ENCODE peak calls at places on chromosomes 4 and X, in eight cellular contexts. One of them, this sample, is unnamed.

GRCh38 chr4:104491396-104491821 is 3.3 kb downstream of the CXXC4 start:
- DNase-seq in upper lobe of right lung: peak
- DNase-seq in heart right ventricle: peak
- DNase-seq in brain microvascular endothelial cell: no peak
- DNase-seq in mesendoderm: peak
- DNase-seq in gastrocnemius medialis: peak
- DNase-seq in cardiac muscle cell: peak
- DNase-seq in adrenal gland: no peak
- DNase-seq in this sample: peak

GRCh38 chr4:90198086-90198847 is 71.1 kb downstream of the CCSER1 start:
- DNase-seq in upper lobe of right lung: no peak
- DNase-seq in heart right ventricle: no peak
- DNase-seq in brain microvascular endothelial cell: no peak
- DNase-seq in mesendoderm: peak
- DNase-seq in gastrocnemius medialis: no peak
- DNase-seq in cardiac muscle cell: no peak
- DNase-seq in adrenal gland: no peak
- DNase-seq in this sample: no peak

GRCh38 chrX:64739792-64740378 is 236.4 kb downstream of the ZC4H2 start:
- DNase-seq in upper lobe of right lung: no peak
- DNase-seq in heart right ventricle: no peak
- DNase-seq in brain microvascular endothelial cell: no peak
- DNase-seq in mesendoderm: no peak
- DNase-seq in gastrocnemius medialis: no peak
- DNase-seq in cardiac muscle cell: no peak
- DNase-seq in adrenal gland: no peak
- DNase-seq in this sample: no peak

GRCh38 chr4:66554844-66555243 is 884.6 kb upstream of the EPHA5 start:
- DNase-seq in upper lobe of right lung: no peak
- DNase-seq in heart right ventricle: no peak
- DNase-seq in brain microvascular endothelial cell: no peak
- DNase-seq in mesendoderm: no peak
- DNase-seq in gastrocnemius medialis: no peak
- DNase-seq in cardiac muscle cell: no peak
- DNase-seq in adrenal gland: no peak
- DNase-seq in this sample: no peak

GRCh38 chr4:188682321-188682720 is 543.1 kb downstream of the TRIML1 start:
- DNase-seq in upper lobe of right lung: no peak
- DNase-seq in heart right ventricle: no peak
- DNase-seq in brain microvascular endothelial cell: no peak
- DNase-seq in mesendoderm: no peak
- DNase-seq in gastrocnemius medialis: no peak
- DNase-seq in cardiac muscle cell: no peak
- DNase-seq in adrenal gland: no peak
- DNase-seq in this sample: no peak

GRCh38 chr4:43816107-43816506 is 632.5 kb downstream of the KCTD8 start:
- DNase-seq in upper lobe of right lung: no peak
- DNase-seq in heart right ventricle: no peak
- DNase-seq in brain microvascular endothelial cell: no peak
- DNase-seq in mesendoderm: no peak
- DNase-seq in gastrocnemius medialis: no peak
- DNase-seq in cardiac muscle cell: no peak
- DNase-seq in adrenal gland: no peak
- DNase-seq in this sample: no peak

GRCh38 chrX:110258552-110258951 is 59.3 kb downstream of the AMMECR1 start:
- DNase-seq in upper lobe of right lung: no peak
- DNase-seq in heart right ventricle: no peak
- DNase-seq in brain microvascular endothelial cell: no peak
- DNase-seq in mesendoderm: no peak
- DNase-seq in gastrocnemius medialis: no peak
- DNase-seq in cardiac muscle cell: peak
- DNase-seq in adrenal gland: no peak
- DNase-seq in this sample: no peak

GRCh38 chr4:69974646-69975045 is 9.1 kb upstream of the CSN2 start:
- DNase-seq in upper lobe of right lung: no peak
- DNase-seq in heart right ventricle: no peak
- DNase-seq in brain microvascular endothelial cell: no peak
- DNase-seq in mesendoderm: no peak
- DNase-seq in gastrocnemius medialis: no peak
- DNase-seq in cardiac muscle cell: no peak
- DNase-seq in adrenal gland: no peak
- DNase-seq in this sample: no peak

GRCh38 chr4:154822775-154823174 is 41.7 kb downstream of the RBM46 start:
- DNase-seq in upper lobe of right lung: no peak
- DNase-seq in heart right ventricle: no peak
- DNase-seq in brain microvascular endothelial cell: no peak
- DNase-seq in mesendoderm: no peak
- DNase-seq in gastrocnemius medialis: no peak
- DNase-seq in cardiac muscle cell: peak
- DNase-seq in adrenal gland: no peak
- DNase-seq in this sample: no peak

GRCh38 chr4:113952452-113953029 is 26.9 kb downstream of the ARSJ start:
- DNase-seq in upper lobe of right lung: no peak
- DNase-seq in heart right ventricle: no peak
- DNase-seq in brain microvascular endothelial cell: peak
- DNase-seq in mesendoderm: peak
- DNase-seq in gastrocnemius medialis: no peak
- DNase-seq in cardiac muscle cell: peak
- DNase-seq in adrenal gland: peak
- DNase-seq in this sample: peak

GRCh38 chr4:78079701-78080430 is 22.7 kb downstream of the FRAS1 start:
- DNase-seq in upper lobe of right lung: no peak
- DNase-seq in heart right ventricle: no peak
- DNase-seq in brain microvascular endothelial cell: no peak
- DNase-seq in mesendoderm: no peak
- DNase-seq in gastrocnemius medialis: no peak
- DNase-seq in cardiac muscle cell: peak
- DNase-seq in adrenal gland: no peak
- DNase-seq in this sample: peak

GRCh38 chr4:55887594-55887993 is 34.1 kb downstream of the EXOC1 start:
- DNase-seq in upper lobe of right lung: no peak
- DNase-seq in heart right ventricle: no peak
- DNase-seq in brain microvascular endothelial cell: no peak
- DNase-seq in mesendoderm: peak
- DNase-seq in gastrocnemius medialis: no peak
- DNase-seq in cardiac muscle cell: no peak
- DNase-seq in adrenal gland: no peak
- DNase-seq in this sample: no peak

GRCh38 chr4:37825943-37826281 is 574 bp upstream of the PGM2 start:
- DNase-seq in upper lobe of right lung: no peak
- DNase-seq in heart right ventricle: no peak
- DNase-seq in brain microvascular endothelial cell: peak
- DNase-seq in mesendoderm: no peak
- DNase-seq in gastrocnemius medialis: no peak
- DNase-seq in cardiac muscle cell: no peak
- DNase-seq in adrenal gland: no peak
- DNase-seq in this sample: no peak

GRCh38 chr4:69860007-69860406 is at the start of gene SULT1E1:
- DNase-seq in upper lobe of right lung: no peak
- DNase-seq in heart right ventricle: no peak
- DNase-seq in brain microvascular endothelial cell: peak
- DNase-seq in mesendoderm: peak
- DNase-seq in gastrocnemius medialis: no peak
- DNase-seq in cardiac muscle cell: peak
- DNase-seq in adrenal gland: no peak
- DNase-seq in this sample: no peak

DNA sequence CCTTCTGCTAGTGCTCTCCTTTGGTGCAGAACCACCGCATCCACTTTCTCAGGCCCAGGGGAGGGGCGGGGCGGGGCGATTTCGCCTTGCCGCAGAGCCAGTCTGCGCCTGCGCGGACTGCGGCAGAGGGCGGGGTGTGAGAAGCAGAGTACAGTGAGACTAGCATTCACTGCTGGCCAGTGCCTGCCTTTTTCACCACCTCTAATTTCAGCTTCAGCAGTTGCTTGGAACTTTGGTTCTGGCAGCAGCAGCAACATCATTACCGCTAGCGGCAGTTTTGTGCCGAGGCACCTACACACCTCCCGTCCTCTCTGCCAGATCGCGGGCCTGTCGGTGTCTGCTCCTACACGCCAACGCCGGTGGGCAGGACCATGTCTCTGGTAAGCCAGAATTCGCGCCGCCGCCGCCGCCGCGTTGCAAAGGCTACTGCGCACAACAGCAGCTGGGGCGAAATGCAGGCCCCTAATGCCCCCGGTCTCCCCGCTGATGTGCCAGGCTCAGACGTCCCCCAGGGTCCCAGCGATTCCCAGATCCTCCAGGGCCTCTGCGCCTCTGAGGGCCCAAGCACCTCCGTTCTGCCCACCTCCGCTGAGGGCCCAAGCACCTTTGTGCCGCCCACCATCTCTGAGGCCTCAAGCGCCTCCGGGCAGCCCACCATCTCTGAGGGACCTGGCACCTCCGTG is at the start of gene MAGEE1:
- DNase-seq in upper lobe of right lung: peak
- DNase-seq in heart right ventricle: peak
- DNase-seq in brain microvascular endothelial cell: peak
- DNase-seq in mesendoderm: peak
- DNase-seq in gastrocnemius medialis: peak
- DNase-seq in cardiac muscle cell: peak
- DNase-seq in adrenal gland: peak
- DNase-seq in this sample: peak
- H3K27ac ChIP-seq in upper lobe of right lung: peak
- H3K27ac ChIP-seq in heart right ventricle: peak
- H3K27ac ChIP-seq in brain microvascular endothelial cell: no peak
- H3K27ac ChIP-seq in mesendoderm: no peak
- H3K27ac ChIP-seq in gastrocnemius medialis: no peak
- H3K27ac ChIP-seq in cardiac muscle cell: no peak
- H3K27ac ChIP-seq in adrenal gland: no peak
- H3K27ac ChIP-seq in this sample: peak

GRCh38 chr4:15479913-15480185 is 10.2 kb downstream of the CC2D2A start:
- DNase-seq in upper lobe of right lung: no peak
- DNase-seq in heart right ventricle: no peak
- DNase-seq in brain microvascular endothelial cell: peak
- DNase-seq in mesendoderm: no peak
- DNase-seq in gastrocnemius medialis: no peak
- DNase-seq in cardiac muscle cell: peak
- DNase-seq in adrenal gland: no peak
- DNase-seq in this sample: no peak
- H3K4me3 ChIP-seq in upper lobe of right lung: peak
- H3K4me3 ChIP-seq in heart right ventricle: peak
- H3K4me3 ChIP-seq in brain microvascular endothelial cell: peak
- H3K4me3 ChIP-seq in mesendoderm: no peak
- H3K4me3 ChIP-seq in gastrocnemius medialis: no peak
- H3K4me3 ChIP-seq in cardiac muscle cell: peak
- H3K4me3 ChIP-seq in adrenal gland: peak
- H3K4me3 ChIP-seq in this sample: no peak

GRCh38 chrX:37353646-37354045 is 4.5 kb downstream of the PRRG1 start:
- DNase-seq in upper lobe of right lung: no peak
- DNase-seq in heart right ventricle: no peak
- DNase-seq in brain microvascular endothelial cell: no peak
- DNase-seq in mesendoderm: no peak
- DNase-seq in gastrocnemius medialis: no peak
- DNase-seq in cardiac muscle cell: no peak
- DNase-seq in adrenal gland: no peak
- DNase-seq in this sample: no peak

GRCh38 chrX:37347420-37347819 is 1.7 kb upstream of the PRRG1 start:
- DNase-seq in upper lobe of right lung: no peak
- DNase-seq in heart right ventricle: no peak
- DNase-seq in brain microvascular endothelial cell: peak
- DNase-seq in mesendoderm: peak
- DNase-seq in gastrocnemius medialis: no peak
- DNase-seq in cardiac muscle cell: peak
- DNase-seq in adrenal gland: no peak
- DNase-seq in this sample: no peak

GRCh38 chrX:37348237-37349130 is 680 bp upstream of the PRRG1 start:
- DNase-seq in upper lobe of right lung: no peak
- DNase-seq in heart right ventricle: no peak
- DNase-seq in brain microvascular endothelial cell: no peak
- DNase-seq in mesendoderm: no peak
- DNase-seq in gastrocnemius medialis: no peak
- DNase-seq in cardiac muscle cell: peak
- DNase-seq in adrenal gland: no peak
- DNase-seq in this sample: no peak

GRCh38 chrX:37349131-37350033 is at the start of gene PRRG1:
- DNase-seq in upper lobe of right lung: peak
- DNase-seq in heart right ventricle: peak
- DNase-seq in brain microvascular endothelial cell: peak
- DNase-seq in mesendoderm: peak
- DNase-seq in gastrocnemius medialis: peak
- DNase-seq in cardiac muscle cell: peak
- DNase-seq in adrenal gland: peak
- DNase-seq in this sample: peak

GRCh38 chrX:37350034-37350365 is 836 bp downstream of the PRRG1 start:
- DNase-seq in upper lobe of right lung: no peak
- DNase-seq in heart right ventricle: no peak
- DNase-seq in brain microvascular endothelial cell: no peak
- DNase-seq in mesendoderm: no peak
- DNase-seq in gastrocnemius medialis: peak
- DNase-seq in cardiac muscle cell: peak
- DNase-seq in adrenal gland: no peak
- DNase-seq in this sample: no peak
- H3K27ac ChIP-seq in upper lobe of right lung: peak
- H3K27ac ChIP-seq in heart right ventricle: peak
- H3K27ac ChIP-seq in brain microvascular endothelial cell: peak
- H3K27ac ChIP-seq in mesendoderm: no peak
- H3K27ac ChIP-seq in gastrocnemius medialis: peak
- H3K27ac ChIP-seq in cardiac muscle cell: peak
- H3K27ac ChIP-seq in adrenal gland: no peak
- H3K27ac ChIP-seq in this sample: peak

GRCh38 chr4:128303986-128304385 is 16.4 kb upstream of the PGRMC2 start:
- DNase-seq in upper lobe of right lung: no peak
- DNase-seq in heart right ventricle: no peak
- DNase-seq in brain microvascular endothelial cell: no peak
- DNase-seq in mesendoderm: no peak
- DNase-seq in gastrocnemius medialis: no peak
- DNase-seq in cardiac muscle cell: no peak
- DNase-seq in adrenal gland: no peak
- DNase-seq in this sample: no peak

GRCh38 chr4:128301979-128302378 is 14.4 kb upstream of the PGRMC2 start:
- DNase-seq in upper lobe of right lung: no peak
- DNase-seq in heart right ventricle: no peak
- DNase-seq in brain microvascular endothelial cell: no peak
- DNase-seq in mesendoderm: no peak
- DNase-seq in gastrocnemius medialis: no peak
- DNase-seq in cardiac muscle cell: no peak
- DNase-seq in adrenal gland: no peak
- DNase-seq in this sample: no peak

GRCh38 chr4:128299848-128300247 is 12.2 kb upstream of the PGRMC2 start:
- DNase-seq in upper lobe of right lung: no peak
- DNase-seq in heart right ventricle: no peak
- DNase-seq in brain microvascular endothelial cell: no peak
- DNase-seq in mesendoderm: no peak
- DNase-seq in gastrocnemius medialis: no peak
- DNase-seq in cardiac muscle cell: no peak
- DNase-seq in adrenal gland: no peak
- DNase-seq in this sample: no peak

GRCh38 chr4:128305942-128306341 is 18.3 kb upstream of the PGRMC2 start:
- DNase-seq in upper lobe of right lung: no peak
- DNase-seq in heart right ventricle: no peak
- DNase-seq in brain microvascular endothelial cell: no peak
- DNase-seq in mesendoderm: peak
- DNase-seq in gastrocnemius medialis: no peak
- DNase-seq in cardiac muscle cell: no peak
- DNase-seq in adrenal gland: no peak
- DNase-seq in this sample: no peak

DNA sequence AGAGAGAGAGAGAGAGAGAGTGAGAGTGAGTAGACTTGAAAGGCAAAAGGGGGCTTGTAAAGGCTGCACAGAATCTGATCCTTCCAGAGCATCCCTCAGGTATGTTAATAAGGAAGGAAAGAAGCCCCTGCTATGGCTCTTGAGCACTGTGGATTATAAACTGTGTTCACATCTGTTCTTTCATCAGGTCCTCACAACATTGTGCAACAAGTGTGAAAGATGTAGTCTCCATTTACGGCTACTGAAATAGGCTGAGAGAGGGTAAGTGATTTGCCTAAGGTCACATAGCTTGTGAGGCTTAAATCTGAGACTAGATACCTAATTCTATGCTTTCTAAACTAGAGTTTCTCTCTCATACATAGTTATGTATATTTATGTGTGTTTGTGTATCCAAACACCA is 15.2 kb upstream of the PGRMC2 start:
- DNase-seq in upper lobe of right lung: no peak
- DNase-seq in heart right ventricle: no peak
- DNase-seq in brain microvascular endothelial cell: no peak
- DNase-seq in mesendoderm: no peak
- DNase-seq in gastrocnemius medialis: no peak
- DNase-seq in cardiac muscle cell: no peak
- DNase-seq in adrenal gland: no peak
- DNase-seq in this sample: no peak
- H3K4me3 ChIP-seq in upper lobe of right lung: no peak
- H3K4me3 ChIP-seq in heart right ventricle: no peak
- H3K4me3 ChIP-seq in brain microvascular endothelial cell: no peak
- H3K4me3 ChIP-seq in mesendoderm: no peak
- H3K4me3 ChIP-seq in gastrocnemius medialis: no peak
- H3K4me3 ChIP-seq in cardiac muscle cell: no peak
- H3K4me3 ChIP-seq in adrenal gland: no peak
- H3K4me3 ChIP-seq in this sample: no peak

This sample was measured in body of pancreas.